ENCODE peak calls at places on chromosomes 2 and 18, in ten cellular contexts. G is glutamatergic neuron; J is T-helper 9 cell; M is right cardiac atrium; A is IMR-90; E is HS-5; X is neural crest cell; V is lower lobe of right lung; S is activated CD4-positive, alpha-beta T cell treated with anti-CD3 and anti-CD28 coated beads, Interleukin-2, amount 50 U/mL, for 1 hour; W is stimulated activated CD4-positive, alpha-beta T cell treated with anti-CD3 and anti-CD28 coated beads, Interleukin-2, amount 100 ng/mL, for 48 hours. D is an unnamed sample.

GRCh38 chr2:81583311-81584108 is 1279.0 kb upstream of the LRRTM1 start:
- DNase-seq in M (no peak), V (peak; percentile 21), J (no peak), A (no peak), G (no peak), W (no peak), E (no peak), S (no peak), X (no peak), D (no peak)

GRCh38 chr2:24824966-24825882 is 32.0 kb downstream of the CENPO start:
- DNase-seq in A (no peak), X (no peak), W (no peak), S (peak; percentile 28), G (no peak), M (peak; percentile 44), J (no peak), E (no peak), V (no peak), D (peak; percentile 30)

GRCh38 chr18:61635901-61636528 is 256.8 kb downstream of the RNF152 start:
- DNase-seq in X (peak; percentile 41), V (peak; percentile 49), M (peak; percentile 74), G (peak; percentile 53), E (no peak), J (peak; percentile 9), W (peak; percentile 34), S (peak; percentile 27), A (peak; percentile 63), D (peak; percentile 86)

GRCh38 chr18:75211721-75212625 is 1.4 kb downstream of the TSHZ1 start:
- DNase-seq in S (peak; percentile 17), J (peak; percentile 21), V (peak; percentile 63), M (peak; percentile 80), W (no peak), A (peak; percentile 19), G (peak; percentile 48), E (no peak), X (peak; percentile 42), D (peak; percentile 64)

GRCh38 chr2:85496481-85496880 is 42.5 kb upstream of the MAT2A start:
- DNase-seq in E (no peak), W (no peak), J (no peak), S (no peak), G (no peak), A (no peak), V (no peak), X (no peak), M (no peak), D (no peak)

GRCh38 chr2:234795974-234796690 is 155.7 kb upstream of the SH3BP4 start:
- DNase-seq in X (no peak), W (no peak), V (no peak), M (no peak), G (no peak), E (no peak), A (no peak), S (no peak), J (no peak), D (no peak)

GRCh38 chr2:169119117-169119770 is 49.9 kb downstream of the DHRS9 start:
- DNase-seq in A (no peak), J (no peak), G (no peak), E (no peak), V (no peak), M (no peak), S (no peak), X (no peak), W (no peak), D (no peak)

GRCh38 chr18:12858961-12859360 is 25.1 kb downstream of the PTPN2 start:
- DNase-seq in A (no peak), V (no peak), S (no peak), J (no peak), E (no peak), W (no peak), X (no peak), G (no peak), M (no peak), D (no peak)

GRCh38 chr2:172082944-172083718 is 2.2 kb upstream of the DLX1 start:
- DNase-seq in X (peak; percentile 25), M (peak; percentile 45), V (no peak), E (no peak), W (no peak), S (no peak), G (peak; percentile 36), A (no peak), J (no peak), D (no peak)

GRCh38 chr2:71070294-71071025 is 2.0 kb downstream of the NAGK start:
- DNase-seq in J (no peak), M (peak; percentile 48), A (peak; percentile 37), V (no peak), G (peak; percentile 37), X (no peak), E (no peak), W (no peak), S (no peak), D (no peak)

GRCh38 chr2:55163895-55164509 is 68.1 kb downstream of the CLHC1 start:
- DNase-seq in M (no peak), X (no peak), W (no peak), J (no peak), V (no peak), E (no peak), S (no peak), G (no peak), A (no peak), D (no peak)

GRCh38 chr18:66495844-66496243 is 108.0 kb downstream of the CDH19 start:
- DNase-seq in G (peak; percentile 88), E (peak; percentile 8), J (no peak), M (peak; percentile 63), S (no peak), A (no peak), V (peak; percentile 57), W (no peak), X (peak; percentile 73), D (peak; percentile 49)

GRCh38 chr2:55922488-55922887 is 1.1 kb downstream of the EFEMP1 start:
- DNase-seq in V (no peak), M (no peak), X (no peak), J (no peak), S (no peak), W (no peak), G (no peak), A (peak; percentile 58), E (no peak), D (no peak)

GRCh38 chr2:240275386-240275785 is 134.9 kb upstream of the OTOS start:
- DNase-seq in X (no peak), M (no peak), A (no peak), E (no peak), V (no peak), J (no peak), S (no peak), W (no peak), G (no peak), D (no peak)

GRCh38 chr2:206873426-206873825 is 65.9 kb upstream of the CPO start:
- DNase-seq in V (no peak), A (no peak), M (no peak), W (no peak), J (no peak), S (no peak), E (no peak), G (no peak), X (no peak), D (no peak)

GRCh38 chr2:181763423-181763822 is 83.1 kb upstream of the NEUROD1 start:
- DNase-seq in S (no peak), E (no peak), M (no peak), V (no peak), G (no peak), W (no peak), J (no peak), X (no peak), A (no peak), D (no peak)

GRCh38 chr2:241890524-241891235 is 21.2 kb downstream of the RTP5 start:
- DNase-seq in J (no peak), V (peak; percentile 39), E (no peak), S (no peak), A (no peak), X (no peak), W (no peak), G (no peak), M (peak; percentile 22), D (no peak)

GRCh38 chr18:61942072-61942471 is 49.3 kb upstream of the RNF152 start:
- DNase-seq in M (no peak), E (no peak), G (no peak), J (no peak), S (no peak), A (no peak), W (no peak), V (no peak), X (no peak), D (no peak)

GRCh38 chr18:50397023-50397422 is 22.2 kb downstream of the SKA1 start:
- DNase-seq in E (no peak), W (no peak), J (no peak), A (no peak), M (no peak), G (peak; percentile 56), X (no peak), V (no peak), S (no peak), D (no peak)

GRCh38 chr2:120343433-120344105 is 2.4 kb upstream of the INHBB start:
- DNase-seq in W (peak; percentile 62), G (peak; percentile 88), A (peak; percentile 68), E (peak; percentile 53), M (peak; percentile 94), J (peak; percentile 33), S (peak; percentile 47), V (peak; percentile 88), X (peak; percentile 79), D (peak; percentile 67)

GRCh38 chr2:227623225-227623624 is 5.9 kb downstream of the SCYGR4 start:
- DNase-seq in A (peak; percentile 75), S (no peak), X (no peak), G (no peak), J (no peak), M (no peak), E (peak; percentile 45), V (no peak), W (no peak), D (no peak)

GRCh38 chr2:138630164-138630563 is 128.6 kb downstream of the SPOPL start:
- DNase-seq in X (no peak), V (no peak), E (no peak), J (no peak), G (peak; percentile 76), W (no peak), A (no peak), M (no peak), S (no peak), D (no peak)

GRCh38 chr18:79548077-79548450 is 131.5 kb upstream of the CTDP1 start:
- DNase-seq in M (peak; percentile 55), A (no peak), X (no peak), J (no peak), W (no peak), E (no peak), G (peak; percentile 5), V (peak; percentile 32), S (no peak), D (no peak)

GRCh38 chr18:5894215-5894612 is 1.1 kb downstream of the TMEM200C start:
- DNase-seq in V (no peak), A (peak; percentile 12), M (no peak), X (no peak), W (no peak), G (no peak), J (no peak), S (no peak), E (no peak), D (no peak)

GRCh38 chr2:215764441-215765048 is 248.8 kb downstream of the MREG start:
- DNase-seq in E (no peak), J (no peak), W (no peak), M (no peak), G (no peak), X (no peak), A (peak; percentile 90), S (no peak), V (no peak), D (no peak)

GRCh38 chr2:200137691-200138090 is 168.8 kb upstream of the SPATS2L start:
- DNase-seq in M (no peak), J (no peak), A (no peak), V (no peak), E (no peak), X (no peak), W (no peak), S (no peak), G (no peak), D (no peak)

GRCh38 chr18:59141294-59142068 is 1.8 kb downstream of the SEC11C start:
- DNase-seq in M (no peak), X (no peak), J (no peak), V (no peak), W (no peak), E (no peak), S (no peak), G (no peak), A (no peak), D (no peak)

GRCh38 chr18:35106845-35107148 is 65.6 kb downstream of the MAPRE2 start:
- DNase-seq in J (no peak), A (no peak), S (no peak), G (no peak), X (no peak), E (no peak), V (no peak), W (no peak), M (no peak), D (no peak)

D was measured in colonic mucosa.